ENCODE peak calls at places on chromosomes 13 and 19, in five cellular contexts. K is BJ, L is GM12878, Z is Panc1, W is uterus. V is an unnamed sample.

GRCh38 chr13:20136781-20137703 is 23.8 kb downstream of the GJA3 start:
- DNase-seq in L (no peak), K (no peak), W (no peak), Z (no peak), V (peak; percentile 51)

GRCh38 chr13:67966065-67966464 is 735.9 kb upstream of the PCDH9 start:
- DNase-seq in K (no peak), W (no peak), L (no peak), Z (no peak), V (no peak)

GRCh38 chr19:11705474-11705873 is 33.3 kb downstream of the ZNF823 start:
- DNase-seq in L (no peak), Z (no peak), W (no peak), K (no peak), V (no peak)

GRCh38 chr13:96573563-96573962 is 420.7 kb downstream of the OXGR1 start:
- DNase-seq in L (no peak), W (no peak), K (no peak), Z (no peak), V (no peak)

GRCh38 chr13:103883152-103883551 is 816.9 kb upstream of the SLC10A2 start:
- DNase-seq in K (peak; percentile 90), W (peak; percentile 23), Z (peak; percentile 69), L (no peak), V (no peak)

GRCh38 chr13:97505022-97505421 is 71.1 kb downstream of the RAP2A start:
- DNase-seq in L (no peak), K (no peak), Z (no peak), W (no peak), V (no peak)

GRCh38 chr13:35839746-35840273 is 291.4 kb downstream of the DCLK1 start:
- DNase-seq in L (no peak), W (no peak), Z (no peak), K (no peak), V (no peak)

GRCh38 chr19:49690656-49691242 is at the start of gene CPT1C:
- DNase-seq in W (peak; percentile 85), K (no peak), L (no peak), Z (no peak), V (no peak)

GRCh38 chr13:112575680-112576079 is 12.3 kb downstream of the TUBGCP3 start:
- DNase-seq in Z (no peak), L (no peak), K (no peak), W (no peak), V (no peak)

GRCh38 chr13:28658539-28658795 is 463 bp upstream of the POMP start:
- DNase-seq in W (no peak), K (no peak), Z (no peak), L (no peak), V (no peak)

GRCh38 chr19:1214299-1214861 is 8.8 kb downstream of the STK11 start:
- DNase-seq in K (no peak), L (no peak), Z (no peak), W (no peak), V (no peak)

GRCh38 chr19:48393559-48394330 is at the start of gene GRIN2D:
- DNase-seq in L (no peak), Z (no peak), W (no peak), K (no peak), V (no peak)
- H3K27me3 ChIP-seq in L (peaks cover 16% of the 10 kb centered on the region), Z (no peaks in the 10 kb centered on the region), W (peaks cover 25% of the 10 kb centered on the region), K (peaks cover 4% of the 10 kb centered on the region), V (peaks cover 3% of the 10 kb centered on the region)

DNA sequence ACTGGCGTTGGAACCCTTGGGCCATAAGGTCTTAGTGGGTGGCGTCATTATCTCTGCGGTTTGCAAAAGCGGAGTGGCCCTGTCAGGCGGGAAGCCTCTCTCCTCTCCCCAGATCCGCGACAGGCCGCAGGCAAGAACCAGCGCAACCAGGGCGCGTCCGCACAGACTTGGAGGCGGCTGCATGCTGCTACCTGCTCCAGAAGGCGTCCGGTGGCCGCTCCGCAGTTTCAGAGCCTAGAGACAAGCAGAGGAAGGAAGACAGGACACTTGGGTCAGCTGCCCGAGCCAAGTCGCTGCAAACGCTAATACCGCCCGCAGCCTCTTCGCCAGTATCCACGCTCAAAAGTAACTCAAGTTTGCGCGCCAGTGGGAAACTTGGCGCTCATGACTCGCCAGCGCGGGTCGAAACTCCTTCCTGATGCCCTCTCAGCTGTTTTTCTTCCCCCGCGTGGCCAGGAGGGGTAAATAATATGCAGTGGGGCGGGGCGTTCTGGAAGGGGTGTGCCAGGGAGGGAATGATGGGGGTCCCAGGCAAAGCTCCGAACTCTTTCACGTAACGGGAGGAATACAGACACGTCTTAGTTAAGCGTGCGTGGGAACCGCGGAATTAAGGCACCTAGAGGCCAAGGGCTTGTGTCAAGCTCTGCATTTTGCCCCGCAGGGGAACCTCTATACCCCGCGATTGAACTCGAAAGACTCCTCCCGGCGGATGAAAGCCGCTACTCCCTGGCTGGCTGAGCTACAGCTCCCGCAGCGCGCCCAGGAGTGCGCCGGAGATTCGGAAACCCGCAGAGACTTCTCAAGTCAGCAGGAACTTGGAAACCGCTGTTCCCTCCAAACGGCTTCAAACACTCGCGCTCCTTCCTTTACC is at the start of gene EDNRB:
- DNase-seq in Z (no peak), K (no peak), W (peak; percentile 35), L (no peak), V (no peak)
- H3K4me3 ChIP-seq in Z (peak within 1 kb of the TSS; percentile 17), K (peak within 1 kb of the TSS; percentile 13), W (peak within 1 kb of the TSS; percentile 39), L (no peak within 1 kb of the TSS), V (peak within 1 kb of the TSS; percentile 41)

GRCh38 chr19:2819540-2820111 is at the start of gene ZNF554:
- DNase-seq in K (peak; percentile 42), Z (peak; percentile 69), W (peak; percentile 96), L (peak; percentile 74), V (peak; percentile 92)

GRCh38 chr19:2815191-2815614 is 4.5 kb upstream of the ZNF554 start:
- DNase-seq in Z (no peak), K (no peak), W (no peak), L (no peak), V (no peak)

GRCh38 chr19:2815923-2816322 is 3.7 kb upstream of the ZNF554 start:
- DNase-seq in K (no peak), W (no peak), Z (no peak), L (no peak), V (no peak)

GRCh38 chr19:2814426-2814825 is 5.2 kb upstream of the ZNF554 start:
- DNase-seq in L (no peak), K (no peak), W (no peak), Z (no peak), V (no peak)

DNA sequence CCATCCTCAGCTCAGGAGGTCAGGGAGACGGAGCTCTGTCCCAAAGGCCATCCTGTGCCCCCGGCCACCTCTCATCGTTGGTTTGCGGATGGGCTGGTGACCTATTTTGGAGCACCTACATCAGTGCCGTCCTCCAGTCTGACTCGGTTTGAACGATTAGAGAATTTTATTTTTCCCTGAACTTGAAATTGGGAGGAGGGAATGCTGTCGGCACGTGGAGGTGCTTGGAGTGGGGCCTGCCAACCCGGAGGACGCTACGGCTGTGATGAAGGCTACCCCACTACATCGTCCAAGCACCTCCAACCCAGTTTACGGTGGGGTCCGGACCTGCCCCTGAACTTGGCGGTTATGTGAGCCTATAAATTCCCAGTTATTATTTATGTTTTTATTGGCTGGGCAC is 3.0 kb upstream of the ZNF554 start:
- DNase-seq in L (no peak), Z (no peak), K (no peak), W (no peak), V (no peak)
- H3K27me3 ChIP-seq in L (no peaks in the 10 kb centered on the region), Z (no peaks in the 10 kb centered on the region), K (no peaks in the 10 kb centered on the region), W (no peaks in the 10 kb centered on the region), V (no peaks in the 10 kb centered on the region)

GRCh38 chr13:49810464-49810824 is 18.0 kb upstream of the KPNA3 start:
- DNase-seq in Z (no peak), K (no peak), L (no peak), W (no peak), V (no peak)

GRCh38 chr13:49814551-49815270 is 22.2 kb upstream of the KPNA3 start:
- DNase-seq in Z (no peak), K (no peak), W (no peak), L (no peak), V (no peak)

GRCh38 chr13:49810825-49811526 is 18.5 kb upstream of the KPNA3 start:
- DNase-seq in W (no peak), K (no peak), Z (no peak), L (no peak), V (no peak)

GRCh38 chr13:49812806-49813205 is 20.3 kb upstream of the KPNA3 start:
- DNase-seq in W (no peak), Z (no peak), K (no peak), L (no peak), V (no peak)

GRCh38 chr13:49811527-49811908 is 19.0 kb upstream of the KPNA3 start:
- DNase-seq in K (no peak), Z (no peak), L (no peak), W (no peak), V (no peak)
- H3K4me3 ChIP-seq in K (no peak overlapping the region), Z (no peak overlapping the region), L (no peak overlapping the region), W (no peak overlapping the region), V (no peak overlapping the region)

GRCh38 chr19:53908933-53909415 is at the start of gene CACNG7:
- DNase-seq in K (no peak), W (no peak), Z (no peak), L (no peak), V (no peak)

GRCh38 chr19:53908106-53908932 is 759 bp upstream of the CACNG7 start:
- DNase-seq in K (no peak), W (peak; percentile 26), Z (no peak), L (no peak), V (peak; percentile 36)

GRCh38 chr19:53907690-53908089 is 1.4 kb upstream of the CACNG7 start:
- DNase-seq in W (no peak), L (no peak), K (no peak), Z (no peak), V (no peak)

GRCh38 chr19:53910170-53910518 is 1.1 kb downstream of the CACNG7 start:
- DNase-seq in W (no peak), K (no peak), L (no peak), Z (no peak), V (no peak)

GRCh38 chr19:53909471-53910169 is 542 bp downstream of the CACNG7 start:
- DNase-seq in L (no peak), Z (no peak), W (no peak), K (no peak), V (no peak)
- H3K27me3 ChIP-seq in L (no peaks in the 10 kb centered on the region), Z (no peaks in the 10 kb centered on the region), W (peaks cover 15% of the 10 kb centered on the region), K (peaks cover 34% of the 10 kb centered on the region), V (peaks cover 5% of the 10 kb centered on the region)